ENCODE peak calls at places on chromosomes 16 and 17, in four cellular contexts. D is CD8-positive, alpha-beta memory T cell; I is PC-9; M is cardiac muscle cell. A is an unnamed sample.

GRCh38 chr16:1871974-1872635 is at the start of gene MEIOB:
- DNase-seq in D (no peak), I (no peak), M (peak; percentile 24), A (no peak)

GRCh38 chr17:1481736-1482135 is 10.8 kb downstream of the MYO1C start:
- DNase-seq in D (no peak), I (no peak), M (no peak), A (no peak)

GRCh38 chr17:62919388-62919787 is 46.6 kb upstream of the TANC2 start:
- DNase-seq in D (no peak), I (no peak), M (no peak), A (no peak)

GRCh38 chr17:27667656-27668487 is 36.9 kb downstream of the LGALS9 start:
- DNase-seq in D (no peak), I (no peak), M (no peak), A (no peak)

GRCh38 chr16:80369559-80369958 is 171.2 kb upstream of the DYNLRB2 start:
- DNase-seq in D (no peak), I (no peak), M (peak; percentile 43), A (no peak)

GRCh38 chr17:31446195-31446967 is 54.9 kb downstream of the RAB11FIP4 start:
- DNase-seq in D (no peak), I (no peak), M (no peak), A (no peak)

GRCh38 chr16:12784076-12784475 is 19.6 kb downstream of the CPPED1 start:
- DNase-seq in D (no peak), I (no peak), M (no peak), A (no peak)

GRCh38 chr16:87838643-87839541 is 30.4 kb downstream of the SLC7A5 start:
- DNase-seq in D (no peak), I (no peak), M (no peak), A (no peak)

GRCh38 chr16:977096-977701 is 4.4 kb upstream of the SOX8 start:
- DNase-seq in D (no peak), I (no peak), M (no peak), A (no peak)

GRCh38 chr17:78798695-78799559 is 16.9 kb upstream of the CYTH1 start:
- DNase-seq in D (no peak), I (no peak), M (peak; percentile 38), A (peak; percentile 60)

GRCh38 chr17:61338874-61339478 is 60.7 kb upstream of the TBX2 start:
- DNase-seq in D (no peak), I (no peak), M (peak; percentile 49), A (no peak)

GRCh38 chr16:20614201-20615141 is 38.3 kb upstream of the ACSM2B start:
- DNase-seq in D (no peak), I (no peak), M (no peak), A (no peak)

GRCh38 chr16:57383276-57384247 is 11.3 kb downstream of the CX3CL1 start:
- DNase-seq in D (peak; percentile 12), I (no peak), M (peak; percentile 62), A (no peak)

GRCh38 chr16:4233431-4233830 is 8.4 kb downstream of the SRL start:
- DNase-seq in D (no peak), I (no peak), M (no peak), A (no peak)

GRCh38 chr17:55157165-55157564 is 107.6 kb upstream of the HLF start:
- DNase-seq in D (no peak), I (no peak), M (peak; percentile 25), A (no peak)

GRCh38 chr17:34386925-34387550 is 24.0 kb upstream of the CCL1 start:
- DNase-seq in D (no peak), I (no peak), M (peak; percentile 65), A (no peak)

GRCh38 chr17:74295625-74296547 is 21.9 kb downstream of the DNAI2 start:
- DNase-seq in D (no peak), I (no peak), M (peak; percentile 31), A (no peak)

DNA sequence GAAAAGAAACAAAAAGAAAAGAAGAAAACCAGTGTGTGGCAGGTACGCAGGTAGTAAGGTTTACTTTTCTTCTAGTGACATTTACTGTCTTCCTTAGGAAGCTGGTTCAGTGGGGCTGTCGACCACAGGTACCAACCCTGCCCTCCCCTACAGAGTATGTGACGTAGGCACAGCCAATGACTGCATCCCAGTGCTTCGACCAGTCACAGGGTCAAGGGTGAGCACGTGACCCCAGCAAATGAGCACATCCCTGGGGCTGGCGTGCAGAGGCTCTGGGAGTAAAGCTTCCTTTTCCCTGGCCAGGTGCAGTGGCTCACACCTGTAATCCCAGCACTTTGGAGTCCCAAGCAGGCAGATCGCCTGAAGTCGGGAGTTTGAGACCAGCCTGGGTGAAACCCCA is 38.9 kb upstream of the PLCG2 start:
- DNase-seq in D (no peak), I (no peak), M (no peak), A (no peak)
- H3K4me3 ChIP-seq in D (no peak overlapping the region), I (no peak overlapping the region), M (no peak overlapping the region), A (no peak overlapping the region)

GRCh38 chr16:27238591-27238990 is 30.0 kb downstream of the NSMCE1 start:
- DNase-seq in D (no peak), I (no peak), M (no peak), A (no peak)
- H3K27ac ChIP-seq in D (peak overlapping the region; percentile 81), I (no peak overlapping the region), M (no peak overlapping the region), A (peak overlapping the region; percentile 90)

DNA sequence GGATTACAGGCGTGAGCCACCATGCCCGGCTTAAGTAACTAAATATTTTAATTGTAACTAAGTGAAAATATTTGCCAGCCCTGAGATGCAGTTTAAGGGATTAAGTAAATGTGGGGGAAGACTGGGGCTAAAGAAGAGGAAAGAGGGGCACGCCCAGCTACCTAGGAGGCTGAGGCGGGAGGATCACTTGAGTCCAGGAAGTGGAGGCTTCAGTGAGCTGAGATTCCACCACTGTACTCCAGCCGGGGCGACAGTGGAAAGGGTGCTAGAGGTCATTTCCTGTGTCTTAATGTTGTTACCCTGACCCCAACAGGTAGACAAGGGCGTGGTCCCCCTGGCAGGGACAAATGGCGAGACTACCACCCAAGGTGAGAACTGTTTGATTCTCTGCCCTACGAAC is 2.8 kb downstream of the ALDOA start:
- DNase-seq in D (no peak), I (no peak), M (no peak), A (no peak)
- H3K4me1 ChIP-seq in D (peaks cover 42% of the 10 kb centered on the region), I (peaks cover 25% of the 10 kb centered on the region), M (peaks cover 22% of the 10 kb centered on the region), A (peaks cover 47% of the 10 kb centered on the region)

DNA sequence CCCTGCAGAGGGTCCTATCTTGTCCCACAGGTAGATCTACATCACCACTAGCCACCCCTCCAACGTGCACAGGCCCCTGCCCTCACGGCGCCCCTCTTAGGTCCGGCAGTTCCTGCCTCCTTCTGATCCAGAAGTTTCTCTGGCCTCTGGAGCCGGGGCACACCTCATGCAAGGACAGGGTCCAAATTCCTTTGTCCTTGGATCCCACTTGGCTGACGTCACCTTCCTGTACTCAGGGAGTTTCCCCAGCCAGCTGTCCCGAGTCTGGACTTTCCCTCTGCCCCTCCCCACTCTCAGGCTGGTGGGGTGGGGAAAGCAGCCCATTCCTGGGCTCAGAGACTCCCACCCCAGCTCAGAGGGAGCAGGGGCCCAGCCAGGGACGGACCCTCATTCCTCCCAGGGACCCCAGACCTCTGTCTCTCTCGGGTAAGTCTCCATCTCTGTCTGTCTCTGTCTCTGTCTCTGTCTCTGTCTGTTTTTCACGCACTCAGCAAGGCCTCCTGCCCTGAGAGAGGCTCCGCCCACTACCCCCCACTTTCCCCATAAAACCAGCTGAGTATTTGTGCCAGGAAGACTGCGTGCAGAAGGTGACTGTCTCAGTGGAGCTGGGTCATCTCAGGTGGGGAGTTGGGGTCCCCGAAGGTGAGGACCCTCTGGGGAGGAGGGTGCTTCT is at the start of gene IL32:
- DNase-seq in D (peak; percentile 74), I (no peak), M (peak; percentile 82), A (peak; percentile 66)
- H3K4me3 ChIP-seq in D (peak within 1 kb of the TSS; percentile 92), I (no peak within 1 kb of the TSS), M (no peak within 1 kb of the TSS), A (peak within 1 kb of the TSS; percentile 98)

DNA sequence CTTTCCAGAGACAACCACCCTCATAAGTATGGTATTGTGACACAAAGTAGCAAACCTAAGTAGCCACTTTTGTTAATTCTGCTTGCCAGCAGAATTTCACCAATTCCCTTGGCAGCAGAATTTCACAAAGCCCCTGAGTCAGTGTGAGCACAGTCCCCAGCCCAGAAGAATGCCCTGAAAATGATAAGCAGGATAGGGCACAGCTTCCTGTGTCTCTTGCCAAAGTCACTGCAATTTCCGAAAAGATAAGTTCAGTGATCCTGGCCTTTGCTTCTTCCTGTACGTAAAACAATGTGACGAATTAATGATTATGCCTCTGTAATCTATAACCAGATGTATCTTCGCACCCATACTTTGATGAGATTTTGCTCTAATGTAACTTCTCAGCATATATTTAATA is 16.0 kb upstream of the WIPF2 start:
- DNase-seq in D (no peak), I (no peak), M (peak; percentile 32), A (no peak)
- H3K27ac ChIP-seq in D (no peak overlapping the region), I (no peak overlapping the region), M (no peak overlapping the region), A (no peak overlapping the region)

GRCh38 chr16:48370234-48370633 is 15.0 kb downstream of the SIAH1 start:
- DNase-seq in D (no peak), I (no peak), M (no peak), A (no peak)
- H3K4me1 ChIP-seq in D (peaks cover 21% of the 10 kb centered on the region), I (peaks cover 33% of the 10 kb centered on the region), M (peaks cover 28% of the 10 kb centered on the region), A (peaks cover 21% of the 10 kb centered on the region)

GRCh38 chr17:4764612-4765011 is 7.1 kb upstream of the TM4SF5 start:
- DNase-seq in D (no peak), I (no peak), M (no peak), A (no peak)

GRCh38 chr17:4759776-4760236 is 11.9 kb upstream of the TM4SF5 start:
- DNase-seq in D (no peak), I (no peak), M (no peak), A (no peak)
- H3K4me3 ChIP-seq in D (no peak overlapping the region), I (no peak overlapping the region), M (no peak overlapping the region), A (no peak overlapping the region)

GRCh38 chr17:39461113-39461910 is at the start of gene CDK12:
- DNase-seq in D (peak; percentile 98), I (peak; percentile 98), M (peak; percentile 100), A (peak; percentile 96)

GRCh38 chr17:39461911-39462641 is 790 bp downstream of the CDK12 start:
- DNase-seq in D (no peak), I (no peak), M (no peak), A (no peak)

DNA sequence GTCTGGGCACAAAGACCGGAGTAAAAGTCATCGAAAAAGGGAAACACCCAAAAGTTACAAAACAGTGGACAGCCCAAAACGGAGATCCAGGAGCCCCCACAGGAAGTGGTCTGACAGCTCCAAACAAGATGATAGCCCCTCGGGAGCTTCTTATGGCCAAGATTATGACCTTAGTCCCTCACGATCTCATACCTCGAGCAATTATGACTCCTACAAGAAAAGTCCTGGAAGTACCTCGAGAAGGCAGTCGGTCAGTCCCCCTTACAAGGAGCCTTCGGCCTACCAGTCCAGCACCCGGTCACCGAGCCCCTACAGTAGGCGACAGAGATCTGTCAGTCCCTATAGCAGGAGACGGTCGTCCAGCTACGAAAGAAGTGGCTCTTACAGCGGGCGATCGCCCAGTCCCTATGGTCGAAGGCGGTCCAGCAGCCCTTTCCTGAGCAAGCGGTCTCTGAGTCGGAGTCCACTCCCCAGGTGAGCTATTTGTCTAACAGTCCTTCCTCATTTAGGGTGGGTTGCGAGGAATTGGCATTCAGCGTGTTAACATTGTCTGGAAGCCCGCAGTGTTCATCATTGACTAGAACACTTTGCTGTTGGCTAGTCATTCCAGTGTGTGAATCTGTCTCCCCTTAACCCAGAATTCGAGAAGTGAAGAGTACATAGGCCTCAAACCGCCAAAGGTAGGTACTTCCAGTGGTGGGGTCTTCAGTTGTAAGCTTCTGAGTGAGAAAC is 1.5 kb downstream of the CDK12 start:
- DNase-seq in D (no peak), I (no peak), M (peak; percentile 6), A (no peak)
- H3K27ac ChIP-seq in D (peak overlapping the region; percentile 89), I (no peak overlapping the region), M (no peak overlapping the region), A (peak overlapping the region; percentile 93)

GRCh38 chr17:69486779-69487637 is 72.5 kb downstream of the MAP2K6 start:
- DNase-seq in D (no peak), I (no peak), M (no peak), A (no peak)
- H3K4me1 ChIP-seq in D (no peaks in the 10 kb centered on the region), I (no peaks in the 10 kb centered on the region), M (no peaks in the 10 kb centered on the region), A (no peaks in the 10 kb centered on the region)